ENCODE peak calls at places on chromosome 15, in four cellular contexts. One of them, this sample, is unnamed.

GRCh38 chr15:83066034-83066760 is 855 bp downstream of the BTBD1 start:
- DNase-seq in D341Med: no peak
- DNase-seq in body of pancreas: no peak
- DNase-seq in AG08395: no peak
- DNase-seq in this sample: no peak

GRCh38 chr15:70167155-70167554 is 69.4 kb upstream of the TLE3 start:
- DNase-seq in D341Med: no peak
- DNase-seq in body of pancreas: no peak
- DNase-seq in AG08395: no peak
- DNase-seq in this sample: no peak

GRCh38 chr15:83057660-83058376 is 9.2 kb downstream of the BTBD1 start:
- DNase-seq in body of pancreas: peak; percentile 37
- DNase-seq in AG08395: no peak
- DNase-seq in D341Med: no peak
- DNase-seq in this sample: no peak

GRCh38 chr15:79089890-79090486 is 592 bp downstream of the RASGRF1 start:
- DNase-seq in body of pancreas: no peak
- DNase-seq in D341Med: no peak
- DNase-seq in AG08395: no peak
- DNase-seq in this sample: no peak

GRCh38 chr15:63072809-63073277 is 30.3 kb downstream of the TPM1 start:
- DNase-seq in AG08395: no peak
- DNase-seq in body of pancreas: no peak
- DNase-seq in D341Med: no peak
- DNase-seq in this sample: no peak

GRCh38 chr15:72118400-72118978 is at the start of gene SENP8:
- DNase-seq in D341Med: peak; percentile 83
- DNase-seq in body of pancreas: no peak
- DNase-seq in AG08395: peak; percentile 72
- DNase-seq in this sample: no peak

GRCh38 chr15:65058394-65059368 is 9.1 kb downstream of the RASL12 start:
- DNase-seq in D341Med: peak; percentile 7
- DNase-seq in body of pancreas: no peak
- DNase-seq in AG08395: no peak
- DNase-seq in this sample: no peak

GRCh38 chr15:39573844-39574243 is 7.0 kb upstream of the THBS1 start:
- DNase-seq in body of pancreas: no peak
- DNase-seq in D341Med: no peak
- DNase-seq in AG08395: no peak
- DNase-seq in this sample: no peak

GRCh38 chr15:67157779-67158366 is 92.5 kb downstream of the SMAD3 start:
- DNase-seq in body of pancreas: no peak
- DNase-seq in D341Med: no peak
- DNase-seq in AG08395: no peak
- DNase-seq in this sample: no peak

GRCh38 chr15:58109419-58109818 is 28.8 kb upstream of the AQP9 start:
- DNase-seq in body of pancreas: no peak
- DNase-seq in D341Med: no peak
- DNase-seq in AG08395: no peak
- DNase-seq in this sample: no peak

GRCh38 chr15:39874890-39875549 is 45.0 kb downstream of the GPR176 start:
- DNase-seq in D341Med: peak; percentile 58
- DNase-seq in AG08395: peak; percentile 40
- DNase-seq in body of pancreas: peak; percentile 54
- DNase-seq in this sample: peak; percentile 10

GRCh38 chr15:84947947-84948830 is 33.5 kb upstream of the PDE8A start:
- DNase-seq in D341Med: no peak
- DNase-seq in body of pancreas: peak; percentile 13
- DNase-seq in AG08395: peak; percentile 95
- DNase-seq in this sample: no peak

GRCh38 chr15:58229297-58229768 is 91.2 kb downstream of the AQP9 start:
- DNase-seq in D341Med: no peak
- DNase-seq in body of pancreas: no peak
- DNase-seq in AG08395: peak; percentile 18
- DNase-seq in this sample: no peak

GRCh38 chr15:78105541-78106241 is 13.3 kb downstream of the SH2D7 start:
- DNase-seq in D341Med: no peak
- DNase-seq in body of pancreas: no peak
- DNase-seq in AG08395: no peak
- DNase-seq in this sample: no peak

GRCh38 chr15:36803773-36804172 is 224.3 kb downstream of the CDIN1 start:
- DNase-seq in D341Med: no peak
- DNase-seq in body of pancreas: no peak
- DNase-seq in AG08395: no peak
- DNase-seq in this sample: no peak

GRCh38 chr15:99437315-99438221 is 128.2 kb upstream of the MEF2A start:
- DNase-seq in AG08395: peak; percentile 27
- DNase-seq in D341Med: no peak
- DNase-seq in body of pancreas: no peak
- DNase-seq in this sample: no peak

GRCh38 chr15:44096596-44096995 is 98.5 kb downstream of the FRMD5 start:
- DNase-seq in body of pancreas: no peak
- DNase-seq in D341Med: no peak
- DNase-seq in AG08395: no peak
- DNase-seq in this sample: no peak

GRCh38 chr15:57797608-57798267 is 91.2 kb downstream of the POLR2M start:
- DNase-seq in body of pancreas: no peak
- DNase-seq in AG08395: no peak
- DNase-seq in D341Med: no peak
- DNase-seq in this sample: no peak

GRCh38 chr15:23565395-23566069 is at the start of gene MKRN3:
- DNase-seq in body of pancreas: no peak
- DNase-seq in AG08395: no peak
- DNase-seq in D341Med: peak; percentile 84
- DNase-seq in this sample: no peak

GRCh38 chr15:99721104-99721778 is 12.0 kb downstream of the LYSMD4 start:
- DNase-seq in body of pancreas: peak; percentile 47
- DNase-seq in D341Med: no peak
- DNase-seq in AG08395: no peak
- DNase-seq in this sample: no peak

GRCh38 chr15:34890424-34890823 is 79.1 kb downstream of the AQR start:
- DNase-seq in AG08395: peak; percentile 2
- DNase-seq in body of pancreas: no peak
- DNase-seq in D341Med: no peak
- DNase-seq in this sample: no peak

GRCh38 chr15:79595271-79595670 is 163.1 kb downstream of the MINAR1 start:
- DNase-seq in body of pancreas: no peak
- DNase-seq in AG08395: no peak
- DNase-seq in D341Med: peak; percentile 13
- DNase-seq in this sample: no peak

GRCh38 chr15:62569460-62570404 is 404.6 kb upstream of the C2CD4B start:
- DNase-seq in D341Med: no peak
- DNase-seq in body of pancreas: peak; percentile 84
- DNase-seq in AG08395: peak; percentile 86
- DNase-seq in this sample: peak; percentile 81

GRCh38 chr15:67110400-67110799 is 45.0 kb downstream of the SMAD3 start:
- DNase-seq in AG08395: no peak
- DNase-seq in D341Med: no peak
- DNase-seq in body of pancreas: no peak
- DNase-seq in this sample: no peak

GRCh38 chr15:40702077-40702476 is 7.1 kb downstream of the RAD51 start:
- DNase-seq in AG08395: peak; percentile 3
- DNase-seq in D341Med: no peak
- DNase-seq in body of pancreas: no peak
- DNase-seq in this sample: no peak